ENCODE peak calls at places on chromosomes 12 and 14, in six cellular contexts. P is ovary, Z is Peyer's patch, S is A549, D is suprapubic skin, A is body of pancreas. B is an unnamed sample. For H3K9me3, the result is how much of the 10 kb centered on the place peaks cover.

GRCh38 chr12:81987351-81987750 is 228.2 kb upstream of the PPFIA2 start:
- DNase-seq in Z (no peak), P (no peak), D (no peak), S (no peak), A (no peak), B (no peak)

GRCh38 chr14:80784824-80785223 is 156.7 kb downstream of the CEP128 start:
- DNase-seq in P (no peak), D (no peak), A (no peak), Z (no peak), S (no peak), B (no peak)

GRCh38 chr14:59677771-59678211 is 101.2 kb upstream of the CCDC175 start:
- DNase-seq in A (no peak), D (no peak), S (no peak), Z (no peak), P (no peak), B (no peak)

GRCh38 chr12:125193798-125194562 is 128.7 kb downstream of the AACS start:
- DNase-seq in S (peak), A (no peak), D (no peak), Z (no peak), P (no peak), B (no peak)

GRCh38 chr14:102086346-102086971 is 385 bp downstream of the HSP90AA1 start:
- DNase-seq in S (no peak), Z (peak), P (peak), A (peak), D (no peak), B (peak)

GRCh38 chr12:94707892-94708291 is 57.5 kb upstream of the TMCC3 start:
- DNase-seq in Z (no peak), S (no peak), P (peak), A (peak), D (no peak), B (no peak)

GRCh38 chr14:101219896-101220703 is 316.6 kb upstream of the RTL1 start:
- DNase-seq in S (no peak), D (peak), Z (no peak), P (no peak), A (no peak), B (peak)

GRCh38 chr14:68564826-68565760 is 227.8 kb downstream of the ZFP36L1 start:
- DNase-seq in D (peak), P (peak), A (no peak), S (no peak), Z (no peak), B (no peak)

GRCh38 chr14:36096090-36096489 is 80.4 kb downstream of the PTCSC3 start:
- DNase-seq in S (no peak), A (no peak), D (no peak), Z (no peak), P (no peak), B (no peak)

GRCh38 chr14:39060818-39061437 is 42.1 kb downstream of the SEC23A start:
- DNase-seq in D (no peak), S (no peak), P (no peak), A (no peak), Z (no peak), B (no peak)

GRCh38 chr12:26119391-26119981 is 5.4 kb downstream of the BHLHE41 start:
- DNase-seq in P (no peak), S (peak), D (no peak), Z (no peak), A (peak), B (no peak)

GRCh38 chr12:93122089-93122488 is 193.0 kb upstream of the EEA1 start:
- DNase-seq in Z (no peak), P (no peak), S (no peak), A (no peak), D (no peak), B (no peak)

GRCh38 chr14:33120341-33120740 is 181.7 kb downstream of the NPAS3 start:
- DNase-seq in Z (no peak), A (no peak), P (no peak), S (no peak), D (no peak), B (no peak)

GRCh38 chr12:75883241-75883640 is 148.3 kb downstream of the PHLDA1 start:
- DNase-seq in A (peak), S (no peak), P (no peak), D (no peak), Z (no peak), B (no peak)

GRCh38 chr12:42426733-42427132 is 100.8 kb downstream of the PPHLN1 start:
- DNase-seq in Z (no peak), A (no peak), D (no peak), S (peak), P (no peak), B (no peak)

GRCh38 chr14:34302654-34303053 is 159.4 kb downstream of the SPTSSA start:
- DNase-seq in A (peak), P (no peak), D (no peak), Z (no peak), S (no peak), B (no peak)

GRCh38 chr12:78181544-78182162 is 351.0 kb downstream of the NAV3 start:
- DNase-seq in Z (no peak), P (no peak), S (peak), D (no peak), A (no peak), B (no peak)

GRCh38 chr12:71045781-71046180 is 112.0 kb downstream of the TSPAN8 start:
- DNase-seq in Z (no peak), D (no peak), A (peak), P (no peak), S (no peak), B (no peak)

GRCh38 chr12:103423061-103423473 is 72.7 kb downstream of the C12orf42 start:
- DNase-seq in Z (no peak), S (no peak), D (no peak), A (no peak), P (no peak), B (no peak)
- TF ChIP-seq POLR2A in Z (no peak), S (no peak), D (no peak), A (no peak), P (no peak), B (no peak)

GRCh38 chr14:48456051-48456450 is 780.6 kb upstream of the MDGA2 start:
- DNase-seq in Z (no peak), A (no peak), P (no peak), S (no peak), D (no peak), B (no peak)

GRCh38 chr14:48454887-48455286 is 779.5 kb upstream of the MDGA2 start:
- DNase-seq in P (no peak), A (no peak), D (no peak), Z (no peak), S (no peak), B (no peak)
- H3K9me3 ChIP-seq in P (under half), A (under half), D (under half), Z (under half), S (under half), B (under half)

DNA sequence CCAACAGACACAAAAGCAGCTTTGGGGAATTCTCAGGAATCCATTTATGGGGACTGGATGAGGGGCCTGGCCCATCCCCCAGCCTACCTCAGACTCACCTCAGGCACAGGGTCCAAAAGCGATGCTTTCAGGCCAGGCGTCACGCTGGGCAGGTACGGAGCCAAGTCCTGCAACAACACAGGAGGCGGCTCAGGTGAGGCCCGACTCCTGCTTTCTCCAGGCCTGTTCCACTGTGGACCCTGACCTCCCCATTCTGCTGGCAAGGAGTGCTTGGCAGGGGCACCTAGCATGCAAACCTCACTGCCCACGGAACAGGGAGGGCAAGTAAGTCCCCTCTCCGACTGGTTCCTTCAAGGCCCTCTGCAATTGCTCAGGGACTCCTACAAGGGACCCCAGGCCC is 28.6 kb upstream of the RAB35 start:
- DNase-seq in D (no peak), A (no peak), Z (no peak), S (no peak), P (no peak), B (no peak)
- TF ChIP-seq POLR2A in D (no peak), A (no peak), Z (no peak), S (no peak), P (no peak), B (no peak)

DNA sequence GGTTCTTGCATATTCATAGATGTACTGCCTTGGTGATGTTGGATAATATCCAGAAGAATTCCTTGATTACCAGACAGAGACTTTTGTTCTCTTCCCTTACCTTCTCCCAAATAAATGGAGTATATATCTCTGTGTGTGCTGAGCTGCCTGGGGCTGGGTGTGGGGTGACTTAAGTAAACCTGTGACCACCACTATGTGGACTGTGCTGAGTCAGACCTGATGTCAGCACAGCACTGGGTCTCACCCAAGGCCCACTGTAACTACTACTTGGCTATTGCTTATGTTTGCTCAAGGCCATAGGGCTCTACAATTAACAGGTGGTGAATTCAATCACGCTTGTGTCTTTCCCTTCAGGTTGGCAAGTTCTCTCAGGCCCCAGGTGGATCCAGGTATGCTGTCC is 145.7 kb upstream of the MDGA2 start:
- DNase-seq in S (no peak), D (no peak), A (no peak), P (no peak), Z (no peak), B (no peak)
- H3K9me3 ChIP-seq in S (under half), D (under half), A (under half), P (under half), Z (under half), B (under half)